ENCODE peak calls at places on chromosomes 7 and 10, in nine cellular contexts. F is left colon; O is activated CD8-positive, alpha-beta memory T cell treated with anti-CD3 and anti-CD28 coated beads, Interleukin-2, amount 10 ng/mL, durations not matched to agents 7 days and 5 days; L is left ventricle myocardium superior; N is left lung; I is effector memory CD8-positive, alpha-beta T cell; E is pancreas; B is Right ventricle myocardium inferior; T is natural killer cell. U is an unnamed sample.

GRCh38 chr10:59678884-59679301 is 30.8 kb downstream of the SLC16A9 start:
- ATAC-seq in F (peak; percentile 86), O (peak; percentile 49), L (no peak), N (peak; percentile 87), I (no peak), E (no peak), B (no peak), T (no peak), U (peak; percentile 53)

GRCh38 chr10:79191951-79192676 is 123.3 kb downstream of the ZMIZ1 start:
- ATAC-seq in F (no peak), O (no peak), L (no peak), N (no peak), I (no peak), E (no peak), B (no peak), T (no peak), U (no peak)

GRCh38 chr7:69922011-69922803 is 323.9 kb downstream of the AUTS2 start:
- ATAC-seq in F (peak; percentile 96), O (no peak), L (no peak), N (no peak), I (no peak), E (no peak), B (no peak), T (peak; percentile 64), U (no peak)

GRCh38 chr10:52785418-52785817 is 12.8 kb upstream of the MBL2 start:
- ATAC-seq in F (no peak), O (no peak), L (no peak), N (no peak), I (no peak), E (no peak), B (no peak), T (no peak), U (no peak)

GRCh38 chr10:3008518-3009195 is 58.7 kb upstream of the PFKP start:
- ATAC-seq in F (no peak), O (no peak), L (no peak), N (no peak), I (no peak), E (no peak), B (no peak), T (no peak), U (no peak)

GRCh38 chr10:43809211-43809930 is 160.7 kb upstream of the ZNF32 start:
- ATAC-seq in F (no peak), O (no peak), L (peak; percentile 44), N (no peak), I (no peak), E (no peak), B (no peak), T (no peak), U (peak; percentile 66)

GRCh38 chr10:30500963-30501504 is 67.0 kb downstream of the MAP3K8 start:
- ATAC-seq in F (no peak), O (peak; percentile 13), L (no peak), N (no peak), I (no peak), E (no peak), B (no peak), T (peak; percentile 9), U (peak; percentile 57)

GRCh38 chr7:75623390-75624133 is 115.2 kb downstream of the HIP1 start:
- ATAC-seq in F (no peak), O (no peak), L (peak; percentile 12), N (peak; percentile 80), I (no peak), E (peak; percentile 36), B (peak; percentile 42), T (no peak), U (peak; percentile 78)

GRCh38 chr10:12832096-12832495 is 169.4 kb downstream of the CCDC3 start:
- ATAC-seq in F (no peak), O (no peak), L (no peak), N (no peak), I (no peak), E (peak; percentile 96), B (peak; percentile 16), T (no peak), U (no peak)

GRCh38 chr7:24917510-24918239 is 62.3 kb downstream of the OSBPL3 start:
- ATAC-seq in F (no peak), O (no peak), L (no peak), N (no peak), I (no peak), E (peak; percentile 9), B (no peak), T (no peak), U (peak; percentile 77)

GRCh38 chr10:49183596-49184542 is 4.3 kb downstream of the TMEM273 start:
- ATAC-seq in F (no peak), O (peak; percentile 70), L (no peak), N (peak; percentile 34), I (peak; percentile 55), E (no peak), B (no peak), T (peak; percentile 82), U (no peak)

GRCh38 chr7:74371381-74372059 is 82.2 kb upstream of the GTF2IRD1 start:
- ATAC-seq in F (peak; percentile 89), O (no peak), L (no peak), N (peak; percentile 76), I (no peak), E (peak; percentile 82), B (no peak), T (peak; percentile 49), U (peak; percentile 37)

U was measured in SK-N-SH treated with all-trans-retinoic acid at 6 μM for 48 hours.